ENCODE peak calls at places on chromosomes 1 and 21, in seven cellular contexts. A, Y, G, V, X, E and W are unnamed samples.

GRCh38 chr1:172320723-172321122 is 99.8 kb upstream of the C1orf105 start:
- DNase-seq in G (no peak), A (no peak), V (no peak), E (no peak), X (no peak), Y (no peak), W (no peak)

GRCh38 chr1:41823453-41823852 is 95.3 kb downstream of the HIVEP3 start:
- DNase-seq in G (peak; percentile 44), V (no peak), E (peak; percentile 93), A (no peak), X (peak; percentile 83), Y (no peak), W (no peak)

GRCh38 chr1:208615356-208615755 is 371.2 kb upstream of the PLXNA2 start:
- DNase-seq in A (no peak), Y (no peak), V (no peak), E (no peak), G (no peak), X (no peak), W (no peak)

GRCh38 chr1:59243544-59243943 is 53.4 kb upstream of the FGGY start:
- DNase-seq in G (no peak), Y (no peak), X (no peak), A (no peak), V (no peak), E (no peak), W (no peak)

GRCh38 chr1:229563701-229564100 is 5.2 kb upstream of the ABCB10 start:
- DNase-seq in X (no peak), G (no peak), V (no peak), E (no peak), Y (no peak), A (no peak), W (no peak)

GRCh38 chr1:186298851-186299250 is 76.2 kb downstream of the TPR start:
- DNase-seq in V (no peak), X (no peak), A (no peak), G (no peak), E (no peak), Y (no peak), W (no peak)

GRCh38 chr1:232831895-232832294 is 26.7 kb downstream of the MAP10 start:
- DNase-seq in Y (no peak), V (no peak), A (no peak), X (no peak), G (no peak), E (no peak), W (no peak)

GRCh38 chr1:226637147-226637935 is 88.8 kb downstream of the STUM start:
- DNase-seq in A (no peak), X (no peak), E (peak; percentile 76), G (no peak), Y (peak; percentile 38), V (no peak), W (peak; percentile 85)

GRCh38 chr1:234961468-234962339 is 166.9 kb downstream of the TOMM20 start:
- DNase-seq in G (no peak), A (no peak), X (no peak), Y (no peak), V (peak; percentile 69), E (no peak), W (peak; percentile 56)

GRCh38 chr1:206956313-206956597 is 10.0 kb upstream of the PIGR start:
- DNase-seq in E (no peak), X (no peak), V (no peak), Y (no peak), A (no peak), G (no peak), W (no peak)

GRCh38 chr1:204268101-204268500 is 54.3 kb upstream of the GOLT1A start:
- DNase-seq in A (no peak), X (no peak), V (no peak), G (no peak), E (no peak), Y (no peak), W (no peak)

GRCh38 chr1:35851175-35851869 is 31.7 kb upstream of the AGO1 start:
- DNase-seq in E (no peak), X (no peak), A (no peak), G (no peak), Y (no peak), V (no peak), W (no peak)

GRCh38 chr1:2481885-2482284 is 5.8 kb downstream of the PLCH2 start:
- DNase-seq in E (no peak), Y (no peak), G (peak; percentile 43), A (no peak), X (no peak), V (no peak), W (no peak)

GRCh38 chr1:94284481-94284880 is 47.1 kb upstream of the ARHGAP29 start:
- DNase-seq in G (no peak), E (no peak), X (no peak), A (no peak), Y (no peak), V (no peak), W (no peak)

GRCh38 chr1:220887868-220888664 is 8.8 kb downstream of the HLX start:
- DNase-seq in Y (no peak), X (no peak), V (no peak), E (peak; percentile 50), G (no peak), A (no peak), W (no peak)

GRCh38 chr1:180674603-180675530 is 43.0 kb downstream of the XPR1 start:
- DNase-seq in V (no peak), E (no peak), A (no peak), G (no peak), Y (no peak), X (no peak), W (no peak)

GRCh38 chr1:96981181-96981580 is 259.6 kb downstream of the PTBP2 start:
- DNase-seq in G (no peak), V (no peak), X (no peak), A (no peak), E (no peak), Y (no peak), W (no peak)

GRCh38 chr21:15722591-15723324 is 7.0 kb upstream of the USP25 start:
- DNase-seq in E (peak; percentile 71), A (no peak), V (peak; percentile 17), Y (no peak), X (no peak), G (peak; percentile 43), W (no peak)

DNA sequence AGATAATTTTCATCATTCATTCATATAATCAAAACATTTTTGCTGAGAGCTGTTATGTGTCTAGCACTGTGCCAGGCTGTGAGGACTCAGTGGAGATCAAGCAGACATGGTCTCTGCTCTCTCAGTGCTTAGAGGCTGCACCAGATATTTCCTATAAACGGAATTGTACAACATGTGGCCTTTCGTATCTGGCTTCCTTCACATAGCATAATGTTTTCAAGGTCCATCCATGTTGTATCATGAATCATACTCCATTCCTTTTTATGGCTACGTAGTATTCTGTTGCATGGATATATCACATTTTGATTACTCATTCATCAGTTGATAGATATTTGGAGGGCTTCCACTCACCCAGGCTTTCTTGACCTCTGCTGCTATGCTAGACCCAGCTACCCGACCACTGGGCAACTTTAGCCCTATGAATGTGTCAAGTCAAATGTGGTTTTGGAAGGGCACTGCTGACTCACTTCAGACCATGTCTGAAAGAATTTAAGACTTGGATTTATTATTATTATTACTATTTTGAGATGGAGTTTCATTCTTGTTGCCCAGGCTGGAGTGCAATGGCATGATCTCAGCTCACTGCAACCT is 18.5 kb downstream of the NCF2 start:
- DNase-seq in X (no peak), Y (no peak), E (no peak), G (no peak), A (no peak), V (no peak), W (no peak)
- TF ChIP-seq POLR2AphosphoS5 in X (no peak), Y (peak; percentile 84), E (no peak), G (no peak), A (no peak), V (no peak), W (no peak)

DNA sequence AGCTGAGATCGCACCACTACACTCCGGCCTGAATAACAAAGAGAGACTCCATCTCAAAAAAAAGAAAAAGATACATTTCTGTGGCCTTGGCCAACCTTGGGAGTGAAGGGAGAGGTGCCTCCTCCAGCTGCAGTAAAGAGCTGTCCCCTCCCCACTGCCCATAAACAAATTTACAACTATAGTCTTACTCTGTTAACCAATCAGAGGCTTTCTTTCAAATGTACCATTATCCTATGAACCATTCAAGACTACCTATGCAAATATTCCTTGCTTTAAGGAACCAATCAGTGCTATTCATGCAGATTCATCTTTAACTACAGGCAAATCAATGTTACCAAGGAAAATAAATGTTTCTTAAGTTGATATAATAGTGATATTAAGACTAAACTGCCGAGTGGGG is 1.0 kb downstream of the CELA2B start:
- DNase-seq in E (peak; percentile 36), A (no peak), Y (no peak), G (no peak), V (no peak), X (no peak), W (no peak)
- TF ChIP-seq CTCF in E (no peak), A (no peak), Y (no peak), G (no peak), V (no peak), X (no peak), W (no peak)

DNA sequence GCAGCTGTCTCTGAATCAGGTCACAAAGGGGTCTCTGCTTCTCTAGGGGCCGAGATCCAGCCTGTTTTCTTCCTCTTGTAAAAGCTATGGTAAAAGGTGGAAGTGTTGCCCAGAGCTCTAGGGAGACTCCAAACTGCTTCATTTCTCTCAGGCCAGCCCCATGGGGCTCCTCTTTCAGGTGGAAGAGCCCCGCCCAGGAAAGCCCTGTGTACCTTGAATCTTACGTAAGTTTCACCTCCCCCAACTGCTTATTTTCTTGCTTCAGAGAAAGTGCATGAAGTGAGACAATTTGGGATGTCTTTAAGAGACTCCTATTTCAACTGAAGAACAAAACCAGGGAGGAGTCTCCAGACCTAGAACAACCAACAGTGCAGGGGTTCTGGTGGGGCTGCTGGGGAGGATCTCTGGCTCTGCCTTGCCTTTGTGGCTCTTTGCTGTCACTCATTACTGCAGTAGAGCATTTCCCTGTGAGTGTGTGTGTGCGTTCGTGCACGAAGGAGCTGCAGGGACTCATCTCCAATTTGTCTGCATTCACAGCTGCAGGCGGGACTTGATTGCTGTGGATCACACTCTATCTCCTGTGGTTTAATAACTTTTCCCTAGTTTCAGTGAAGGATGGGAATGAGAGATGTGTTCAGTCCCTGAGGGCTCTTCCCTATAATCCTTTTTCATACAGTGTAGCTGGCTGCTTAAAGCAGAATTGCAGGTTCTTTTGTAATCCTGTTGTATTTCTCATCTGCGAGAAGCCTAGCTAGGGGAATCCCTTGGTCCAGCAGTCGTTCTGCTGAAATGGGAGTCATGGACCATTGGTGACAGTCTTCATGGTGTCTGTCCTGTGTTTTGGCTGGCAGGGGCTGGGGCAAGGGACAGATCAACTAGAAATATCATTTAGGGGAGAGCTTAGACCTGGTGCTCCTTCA is 2.7 kb downstream of the PCP4L1 start:
- DNase-seq in Y (no peak), A (no peak), V (peak; percentile 12), G (no peak), X (no peak), E (no peak), W (no peak)
- TF ChIP-seq POLR2AphosphoS5 in Y (no peak), A (no peak), V (no peak), G (no peak), X (no peak), E (no peak), W (no peak)

GRCh38 chr1:248681651-248682050 is 20.9 kb downstream of the OR14I1 start:
- DNase-seq in X (no peak), G (no peak), E (no peak), A (no peak), V (no peak), Y (no peak), W (no peak)

GRCh38 chr1:248691567-248692155 is 10.9 kb downstream of the OR14I1 start:
- DNase-seq in Y (no peak), X (no peak), G (no peak), A (no peak), E (no peak), V (no peak), W (no peak)

GRCh38 chr1:248688527-248689298 is 13.9 kb downstream of the OR14I1 start:
- DNase-seq in Y (no peak), G (no peak), E (no peak), A (peak; percentile 80), X (no peak), V (no peak), W (no peak)

GRCh38 chr1:248686815-248687214 is 15.8 kb downstream of the OR14I1 start:
- DNase-seq in X (no peak), E (no peak), A (peak; percentile 43), Y (peak; percentile 25), V (no peak), G (no peak), W (no peak)
- TF ChIP-seq CTCF in X (no peak), E (no peak), A (peak; percentile 45), Y (peak; percentile 39), V (no peak), G (peak; percentile 29), W (no peak)